ENCODE peak calls at places on chromosome 16, in eight cellular contexts. X is uterus, M is adrenal gland, J is tibial nerve, T is spleen, R is Peyer's patch, B is transverse colon, Z is gastrocnemius medialis. D is an unnamed sample.

GRCh38 chr16:81526935-81527334 is 82.3 kb downstream of the CMIP start:
- DNase-seq in X (no peak), M (no peak), J (no peak), T (peak), R (peak), B (no peak), Z (no peak), D (no peak)

GRCh38 chr16:8641671-8642070 is 20.2 kb downstream of the METTL22 start:
- DNase-seq in X (no peak), M (no peak), J (no peak), T (peak), R (no peak), B (no peak), Z (no peak), D (no peak)

GRCh38 chr16:11349599-11350276 is 4.5 kb downstream of the RMI2 start:
- DNase-seq in X (peak), M (peak), J (peak), T (no peak), R (no peak), B (peak), Z (peak), D (no peak)

GRCh38 chr16:69924777-69925191 is 26.4 kb upstream of the CLEC18A start:
- DNase-seq in X (peak), M (no peak), J (peak), T (no peak), R (no peak), B (no peak), Z (peak), D (no peak)

GRCh38 chr16:73949574-73950348 is 346.9 kb upstream of the PSMD7 start:
- DNase-seq in X (no peak), M (peak), J (no peak), T (no peak), R (no peak), B (no peak), Z (peak), D (no peak)

GRCh38 chr16:15033309-15033707 is 22.6 kb downstream of the NTAN1 start:
- DNase-seq in X (no peak), M (no peak), J (no peak), T (no peak), R (no peak), B (peak), Z (no peak), D (no peak)

GRCh38 chr16:7839568-7839967 is 506.9 kb downstream of the RBFOX1 start:
- DNase-seq in X (no peak), M (no peak), J (no peak), T (no peak), R (no peak), B (no peak), Z (no peak), D (no peak)

GRCh38 chr16:10957771-10958486 is 13.6 kb downstream of the CLEC16A start:
- DNase-seq in X (no peak), M (no peak), J (no peak), T (no peak), R (no peak), B (no peak), Z (no peak), D (no peak)

GRCh38 chr16:75097941-75098897 is 18.4 kb downstream of the LDHD start:
- DNase-seq in X (no peak), M (no peak), J (no peak), T (no peak), R (no peak), B (no peak), Z (peak), D (no peak)

GRCh38 chr16:12971216-12971615 is 69.8 kb downstream of the SHISA9 start:
- DNase-seq in X (no peak), M (peak), J (no peak), T (no peak), R (no peak), B (no peak), Z (no peak), D (no peak)

DNA sequence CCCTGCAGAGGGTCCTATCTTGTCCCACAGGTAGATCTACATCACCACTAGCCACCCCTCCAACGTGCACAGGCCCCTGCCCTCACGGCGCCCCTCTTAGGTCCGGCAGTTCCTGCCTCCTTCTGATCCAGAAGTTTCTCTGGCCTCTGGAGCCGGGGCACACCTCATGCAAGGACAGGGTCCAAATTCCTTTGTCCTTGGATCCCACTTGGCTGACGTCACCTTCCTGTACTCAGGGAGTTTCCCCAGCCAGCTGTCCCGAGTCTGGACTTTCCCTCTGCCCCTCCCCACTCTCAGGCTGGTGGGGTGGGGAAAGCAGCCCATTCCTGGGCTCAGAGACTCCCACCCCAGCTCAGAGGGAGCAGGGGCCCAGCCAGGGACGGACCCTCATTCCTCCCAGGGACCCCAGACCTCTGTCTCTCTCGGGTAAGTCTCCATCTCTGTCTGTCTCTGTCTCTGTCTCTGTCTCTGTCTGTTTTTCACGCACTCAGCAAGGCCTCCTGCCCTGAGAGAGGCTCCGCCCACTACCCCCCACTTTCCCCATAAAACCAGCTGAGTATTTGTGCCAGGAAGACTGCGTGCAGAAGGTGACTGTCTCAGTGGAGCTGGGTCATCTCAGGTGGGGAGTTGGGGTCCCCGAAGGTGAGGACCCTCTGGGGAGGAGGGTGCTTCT is at the start of gene IL32:
- DNase-seq in X (no peak), M (peak), J (no peak), T (no peak), R (peak), B (peak), Z (peak), D (no peak)
- TF ChIP-seq POLR2A in X (no peak), M (no peak), J (no peak), T (no peak), R (peak), B (peak), Z (peak), D (no peak)

DNA sequence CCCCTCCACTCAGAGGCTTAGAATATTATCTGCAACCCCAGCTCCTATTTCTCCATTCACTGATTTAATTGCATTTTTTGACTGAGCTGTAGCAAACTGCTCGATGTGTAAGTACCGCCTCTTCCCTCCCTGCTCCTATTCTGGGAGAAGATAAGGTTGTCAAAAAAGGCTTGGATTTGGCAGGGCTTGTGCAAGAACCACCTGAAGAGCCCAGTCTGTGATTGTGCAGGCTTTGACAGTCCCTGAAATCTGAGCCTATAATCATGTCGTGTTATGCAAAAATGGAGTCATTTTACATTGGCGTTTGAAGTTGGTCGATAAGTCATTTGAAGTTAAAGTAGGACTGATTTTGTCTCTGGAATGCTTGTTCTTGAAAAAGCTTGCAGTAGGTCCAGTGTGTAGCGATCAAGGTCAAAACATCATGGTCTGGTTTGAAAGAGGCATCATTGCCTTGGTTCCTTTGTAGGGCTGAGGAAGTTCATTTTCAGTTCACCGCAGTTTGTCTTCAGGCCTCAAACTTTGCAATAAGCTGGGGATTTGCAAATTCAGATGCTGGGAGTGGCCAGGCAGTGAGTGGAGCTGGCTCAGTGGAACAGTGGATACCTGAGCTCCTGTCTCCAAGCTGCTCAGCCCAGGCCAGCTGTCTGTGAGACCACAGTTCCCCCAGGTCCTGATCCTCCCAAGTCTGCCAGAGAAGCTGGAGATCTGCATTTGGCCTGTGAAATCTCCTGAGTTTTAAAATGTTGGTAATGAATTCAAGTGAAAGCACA is 68.9 kb downstream of the KATNIP start:
- DNase-seq in X (no peak), M (no peak), J (no peak), T (no peak), R (no peak), B (no peak), Z (no peak), D (no peak)
- H3K27ac ChIP-seq in X (no peak), M (no peak), J (no peak), T (no peak), R (no peak), B (no peak), Z (no peak), D (no peak)

GRCh38 chr16:58487566-58488351 is 12.2 kb upstream of the NDRG4 start:
- DNase-seq in X (peak), M (peak), J (peak), T (peak), R (peak), B (peak), Z (peak), D (peak)
- H3K4me3 ChIP-seq in X (no peak), M (no peak), J (no peak), T (no peak), R (peak), B (no peak), Z (peak), D (peak)

GRCh38 chr16:27424772-27425498 is 23.0 kb downstream of the IL21R start:
- DNase-seq in X (no peak), M (peak), J (no peak), T (peak), R (no peak), B (no peak), Z (no peak), D (no peak)
- TF ChIP-seq POLR2A in X (no peak), M (no peak), J (no peak), T (no peak), R (no peak), B (no peak), Z (no peak), D (no peak)

GRCh38 chr16:627458-628239 is 3.1 kb upstream of the WFIKKN1 start:
- DNase-seq in X (no peak), M (peak), J (no peak), T (peak), R (no peak), B (no peak), Z (peak), D (no peak)

GRCh38 chr16:624522-625401 is 6.0 kb upstream of the WFIKKN1 start:
- DNase-seq in X (no peak), M (peak), J (no peak), T (no peak), R (no peak), B (no peak), Z (no peak), D (no peak)

GRCh38 chr16:626787-627457 is 3.9 kb upstream of the WFIKKN1 start:
- DNase-seq in X (peak), M (peak), J (no peak), T (no peak), R (no peak), B (no peak), Z (peak), D (no peak)

GRCh38 chr16:625402-626173 is 5.2 kb upstream of the WFIKKN1 start:
- DNase-seq in X (no peak), M (no peak), J (no peak), T (no peak), R (no peak), B (no peak), Z (no peak), D (no peak)

GRCh38 chr16:626174-626765 is 4.5 kb upstream of the WFIKKN1 start:
- DNase-seq in X (no peak), M (no peak), J (no peak), T (no peak), R (no peak), B (no peak), Z (no peak), D (no peak)
- H3K27ac ChIP-seq in X (peak), M (peak), J (peak), T (no peak), R (no peak), B (peak), Z (no peak), D (no peak)

DNA sequence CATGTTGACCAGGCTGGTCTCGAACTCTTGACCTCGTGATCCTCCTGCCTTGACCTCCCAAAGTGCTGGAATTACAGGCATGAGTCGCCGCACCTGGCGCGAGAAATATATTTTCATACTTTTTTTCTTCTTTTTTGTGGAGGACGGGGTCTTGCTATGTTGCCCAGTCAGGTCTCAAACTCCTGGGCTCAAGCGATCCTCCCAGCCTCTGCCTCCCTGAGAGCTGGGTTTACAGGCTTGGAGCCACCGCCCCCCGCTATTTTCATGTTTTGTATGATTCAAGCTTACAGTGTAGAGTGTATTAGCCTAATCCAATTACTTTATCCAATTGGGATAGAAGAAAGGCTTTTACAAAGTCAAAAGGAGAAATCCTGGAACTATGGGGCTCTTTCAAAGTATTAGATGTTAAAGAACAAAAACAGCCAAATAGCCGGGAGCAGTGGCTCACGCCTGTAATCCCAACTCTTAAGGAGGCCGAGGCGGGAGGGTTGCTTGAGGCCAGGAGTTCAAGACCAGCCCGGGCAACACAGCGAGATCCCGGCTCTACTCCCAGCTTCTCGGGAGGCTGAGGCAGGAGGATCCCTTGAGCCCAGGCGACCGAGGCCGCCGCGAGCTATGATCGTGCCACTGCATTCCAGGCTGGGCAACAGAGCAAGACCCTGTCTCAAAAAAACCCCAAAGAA is 1.4 kb upstream of the MAP1LC3B start:
- DNase-seq in X (peak), M (peak), J (no peak), T (peak), R (no peak), B (no peak), Z (no peak), D (no peak)
- H3K4me3 ChIP-seq in X (no peak), M (no peak), J (no peak), T (no peak), R (peak), B (no peak), Z (peak), D (peak)

GRCh38 chr16:30760160-30760559 is 1.7 kb downstream of the CFAP119 start:
- DNase-seq in X (no peak), M (no peak), J (no peak), T (peak), R (no peak), B (no peak), Z (peak), D (no peak)

GRCh38 chr16:30761928-30762902 is at the start of the genes CFAP119 and RNF40:
- DNase-seq in X (peak), M (peak), J (peak), T (peak), R (peak), B (peak), Z (peak), D (peak)

GRCh38 chr16:30760577-30761426 is 1.1 kb downstream of the CFAP119 start:
- DNase-seq in X (no peak), M (no peak), J (no peak), T (no peak), R (no peak), B (no peak), Z (no peak), D (no peak)

GRCh38 chr16:30762991-30763725 is 1.0 kb downstream of the RNF40 start:
- DNase-seq in X (no peak), M (no peak), J (no peak), T (peak), R (no peak), B (no peak), Z (peak), D (no peak)

DNA sequence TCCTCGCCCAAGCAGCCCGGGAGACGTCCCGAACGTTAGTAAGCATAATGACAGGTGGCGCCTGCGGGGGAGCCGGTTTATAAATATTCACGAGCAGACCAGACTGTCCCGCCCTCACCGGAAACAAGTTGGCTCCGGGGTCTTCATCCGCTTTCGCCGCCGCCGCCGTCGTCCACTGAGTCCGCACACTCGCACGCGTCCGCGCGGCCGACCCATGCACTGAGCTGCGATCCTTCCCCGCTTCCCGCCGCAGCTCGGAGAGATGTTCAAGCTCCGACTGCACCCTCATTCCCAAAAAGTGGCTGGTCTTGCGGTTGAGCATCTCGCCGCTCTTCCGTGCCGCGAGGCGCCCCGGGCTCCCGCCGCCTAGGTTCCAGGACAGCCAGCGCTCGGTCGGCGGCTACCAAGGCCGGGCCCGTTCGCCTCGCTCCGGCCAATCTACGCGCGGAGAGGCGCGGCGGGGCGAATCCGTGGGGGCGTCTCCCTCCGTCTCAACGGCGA is 385 bp downstream of the CFAP119 start:
- DNase-seq in X (no peak), M (peak), J (no peak), T (peak), R (peak), B (peak), Z (peak), D (no peak)
- TF ChIP-seq POLR2A in X (no peak), M (no peak), J (no peak), T (no peak), R (no peak), B (no peak), Z (no peak), D (no peak)

D was measured in breast epithelium.